ENCODE peak calls at places on chromosomes 6 and 20, in six cellular contexts. A, G, V, M, N and Z are unnamed samples.

GRCh38 chr6:37127961-37128862 is 41.7 kb upstream of the PIM1 start:
- DNase-seq in A (no peak), G (peak), V (peak), M (no peak), N (peak), Z (peak)

GRCh38 chr6:115064680-115065079 is 721.9 kb upstream of the HS3ST5 start:
- DNase-seq in A (no peak), G (no peak), V (no peak), M (no peak), N (no peak), Z (no peak)

GRCh38 chr20:5910192-5910591 is 40.1 kb downstream of the TRMT6 start:
- DNase-seq in A (no peak), G (no peak), V (no peak), M (no peak), N (no peak), Z (no peak)

GRCh38 chr6:142372348-142372747 is 70.5 kb downstream of the ADGRG6 start:
- DNase-seq in A (no peak), G (peak), V (no peak), M (no peak), N (peak), Z (no peak)

GRCh38 chr20:49276201-49276894 is 1.5 kb downstream of the ZNFX1 start:
- DNase-seq in A (peak), G (peak), V (peak), M (no peak), N (peak), Z (no peak)

GRCh38 chr20:19047040-19047950 is 165.1 kb upstream of the SLC24A3 start:
- DNase-seq in A (peak), G (no peak), V (no peak), M (peak), N (no peak), Z (peak)

GRCh38 chr6:34585512-34586045 is 29.4 kb upstream of the SPDEF start:
- DNase-seq in A (no peak), G (peak), V (peak), M (peak), N (peak), Z (no peak)

GRCh38 chr20:43243672-43244269 is 54.1 kb upstream of the PTPRT start:
- DNase-seq in A (no peak), G (no peak), V (no peak), M (no peak), N (peak), Z (no peak)

GRCh38 chr6:43937236-43938177 is 167.5 kb downstream of the VEGFA start:
- DNase-seq in A (no peak), G (no peak), V (no peak), M (no peak), N (no peak), Z (peak)

GRCh38 chr6:139603554-139603953 is 229.1 kb upstream of the CITED2 start:
- DNase-seq in A (no peak), G (no peak), V (no peak), M (no peak), N (no peak), Z (no peak)

GRCh38 chr6:152160346-152160745 is 352.9 kb downstream of the ESR1 start:
- DNase-seq in A (no peak), G (no peak), V (no peak), M (no peak), N (no peak), Z (no peak)

GRCh38 chr20:17589161-17589834 is 19.4 kb downstream of the DSTN start:
- DNase-seq in A (no peak), G (no peak), V (peak), M (no peak), N (no peak), Z (no peak)

GRCh38 chr6:32431142-32431541 is 8.5 kb upstream of the HLA-DRA start:
- DNase-seq in A (no peak), G (no peak), V (no peak), M (no peak), N (no peak), Z (no peak)

GRCh38 chr6:29507319-29507718 is 19.6 kb upstream of the MAS1L start:
- DNase-seq in A (no peak), G (no peak), V (no peak), M (no peak), N (no peak), Z (no peak)

GRCh38 chr6:163533443-163533842 is 118.9 kb downstream of the QKI start:
- DNase-seq in A (no peak), G (peak), V (peak), M (no peak), N (peak), Z (no peak)

GRCh38 chr6:36685926-36686667 is 7.6 kb downstream of the CDKN1A start:
- DNase-seq in A (peak), G (no peak), V (no peak), M (peak), N (no peak), Z (peak)

GRCh38 chr20:13147971-13148370 is 73.1 kb upstream of the ISM1 start:
- DNase-seq in A (no peak), G (no peak), V (peak), M (no peak), N (no peak), Z (no peak)

GRCh38 chr20:52302736-52303135 is 111.2 kb upstream of the ZFP64 start:
- DNase-seq in A (no peak), G (no peak), V (no peak), M (no peak), N (no peak), Z (no peak)

GRCh38 chr20:2653511-2654383 is 1.3 kb downstream of the NOP56 start:
- DNase-seq in A (no peak), G (no peak), V (no peak), M (no peak), N (no peak), Z (no peak)

GRCh38 chr20:32537657-32538525 is 47.2 kb downstream of the NOL4L start:
- DNase-seq in A (no peak), G (no peak), V (no peak), M (no peak), N (no peak), Z (no peak)

GRCh38 chr20:36887779-36888133 is 11.8 kb downstream of the TLDC2 start:
- DNase-seq in A (no peak), G (no peak), V (peak), M (no peak), N (peak), Z (no peak)

GRCh38 chr6:16872543-16873230 is 111.4 kb upstream of the ATXN1 start:
- DNase-seq in A (no peak), G (no peak), V (peak), M (no peak), N (no peak), Z (no peak)

GRCh38 chr6:148082721-148083120 is 259.9 kb upstream of the SASH1 start:
- DNase-seq in A (no peak), G (no peak), V (peak), M (no peak), N (no peak), Z (no peak)

GRCh38 chr6:81293896-81294295 is 458.6 kb downstream of the TENT5A start:
- DNase-seq in A (no peak), G (no peak), V (no peak), M (no peak), N (no peak), Z (no peak)

GRCh38 chr6:107132330-107132954 is 17.1 kb upstream of the BEND3 start:
- DNase-seq in A (peak), G (peak), V (peak), M (no peak), N (peak), Z (no peak)

GRCh38 chr6:166903500-166903899 is 52.9 kb downstream of the RNASET2 start:
- DNase-seq in A (no peak), G (no peak), V (no peak), M (no peak), N (no peak), Z (no peak)

DNA sequence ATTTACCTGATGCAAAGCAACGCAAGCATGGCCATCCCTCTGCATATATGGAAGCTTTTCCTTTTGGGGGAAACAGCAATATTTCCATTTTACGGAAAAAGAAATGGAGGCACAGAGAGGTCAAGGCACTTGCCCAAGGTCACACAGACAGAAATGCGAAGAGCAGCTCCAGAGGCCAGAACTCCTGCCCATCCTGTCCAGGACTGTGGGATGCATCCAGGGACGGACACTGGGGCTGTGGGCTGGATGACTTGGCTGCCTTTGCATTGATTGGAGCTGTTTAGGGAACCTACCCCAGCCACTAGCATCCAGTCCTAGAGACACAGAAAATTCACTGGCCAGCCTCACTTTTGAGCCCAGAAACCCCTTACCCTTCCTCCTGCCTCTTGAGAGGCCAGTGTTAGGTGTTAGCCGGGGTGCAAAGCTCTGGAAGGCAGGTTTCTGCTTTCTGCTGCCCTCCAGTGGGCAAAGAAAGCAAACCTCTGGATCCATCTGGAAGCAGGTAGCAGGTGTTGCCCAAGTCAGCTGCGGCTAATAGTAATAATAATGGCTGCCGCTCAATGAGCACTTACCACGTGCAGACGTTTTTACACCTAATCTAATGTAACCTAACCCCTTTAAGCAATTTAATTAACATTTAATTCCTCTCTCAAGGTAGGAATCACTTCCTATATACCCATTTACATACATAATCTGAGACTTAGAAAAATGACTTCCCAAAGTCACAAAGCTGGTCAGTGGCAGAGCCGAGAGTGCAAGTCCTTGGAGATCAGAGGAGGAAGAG is 31.7 kb upstream of the CCN5 start:
- DNase-seq in A (no peak), G (peak), V (peak), M (no peak), N (peak), Z (peak)
- TF ChIP-seq CTCF in A (peak), G (peak), V (peak), M (peak), N (peak), Z (peak)

DNA sequence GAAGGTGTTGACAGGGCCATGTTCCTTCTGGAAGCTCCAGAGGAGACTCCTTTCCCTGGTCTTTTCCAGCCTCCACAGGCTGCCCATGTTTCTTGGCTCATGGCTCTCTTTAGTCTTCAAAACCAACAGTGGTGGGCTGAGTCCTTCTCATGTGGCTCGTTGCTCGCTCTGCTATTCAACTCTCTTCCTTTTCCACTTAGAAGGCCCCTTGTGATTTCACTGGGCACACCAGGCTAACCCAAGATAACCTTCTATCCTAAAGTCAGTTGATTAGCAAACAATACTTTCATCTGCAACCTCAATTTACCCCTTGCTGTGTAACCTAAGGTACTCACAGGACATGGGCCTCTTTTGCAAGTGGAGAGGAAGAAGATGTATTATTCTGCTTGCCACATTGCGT is 79.6 kb downstream of the UTRN start:
- DNase-seq in A (no peak), G (no peak), V (no peak), M (no peak), N (no peak), Z (no peak)
- H3K4me3 ChIP-seq in A (no peak), G (no peak), V (no peak), M (no peak), N (no peak), Z (no peak)

GRCh38 chr6:98020222-98020621 is 737.2 kb upstream of the MMS22L start:
- DNase-seq in A (no peak), G (no peak), V (no peak), M (no peak), N (no peak), Z (no peak)

GRCh38 chr6:98016565-98016964 is 733.5 kb upstream of the MMS22L start:
- DNase-seq in A (no peak), G (no peak), V (no peak), M (no peak), N (no peak), Z (no peak)

GRCh38 chr6:98014791-98015201 is 731.8 kb upstream of the MMS22L start:
- DNase-seq in A (no peak), G (no peak), V (no peak), M (no peak), N (no peak), Z (no peak)
- TF ChIP-seq CTCF in A (no peak), G (no peak), V (no peak), M (no peak), N (no peak), Z (no peak)

GRCh38 chr6:150142304-150142656 is 564 bp upstream of the PPP1R14C start:
- DNase-seq in A (no peak), G (peak), V (peak), M (no peak), N (peak), Z (no peak)
- H3K4me3 ChIP-seq in A (peak), G (no peak), V (peak), M (peak), N (peak), Z (peak)

DNA sequence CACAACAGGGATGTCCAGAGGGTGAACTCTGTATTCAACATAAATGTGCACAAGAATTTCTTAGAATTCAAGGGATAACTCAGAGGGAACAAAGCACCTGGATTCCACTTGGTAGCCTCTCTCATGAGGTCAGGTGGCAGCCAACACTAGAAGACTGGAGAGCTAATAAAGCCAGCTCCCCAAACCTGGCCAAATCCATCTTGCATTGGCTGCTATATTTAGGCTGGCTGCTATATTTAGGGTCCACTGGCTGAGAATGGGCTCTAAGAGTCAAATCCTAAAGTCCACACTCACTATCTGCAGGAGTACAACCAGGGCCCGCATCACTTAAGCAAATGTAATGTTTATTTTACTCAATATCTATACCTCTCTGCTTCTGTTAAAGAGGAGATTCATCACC is 20.0 kb downstream of the TBC1D7 start:
- DNase-seq in A (no peak), G (no peak), V (no peak), M (no peak), N (no peak), Z (no peak)
- TF ChIP-seq CTCF in A (no peak), G (no peak), V (no peak), M (no peak), N (no peak), Z (no peak)

GRCh38 chr6:26743941-26744699 is 84.6 kb upstream of the ZNF322 start:
- DNase-seq in A (no peak), G (no peak), V (peak), M (no peak), N (no peak), Z (no peak)
- H3K4me3 ChIP-seq in A (no peak), G (peak), V (peak), M (no peak), N (no peak), Z (no peak)

GRCh38 chr6:39339111-39339510 is 16.6 kb upstream of the KCNK16 start:
- DNase-seq in A (no peak), G (no peak), V (no peak), M (no peak), N (no peak), Z (no peak)

GRCh38 chr6:39334039-39334438 is 11.5 kb upstream of the KCNK16 start:
- DNase-seq in A (no peak), G (no peak), V (no peak), M (no peak), N (no peak), Z (no peak)

GRCh38 chr6:39333626-39334025 is 11.1 kb upstream of the KCNK16 start:
- DNase-seq in A (peak), G (no peak), V (no peak), M (no peak), N (no peak), Z (no peak)

GRCh38 chr6:39338406-39338805 is 15.9 kb upstream of the KCNK16 start:
- DNase-seq in A (no peak), G (no peak), V (no peak), M (no peak), N (no peak), Z (no peak)

DNA sequence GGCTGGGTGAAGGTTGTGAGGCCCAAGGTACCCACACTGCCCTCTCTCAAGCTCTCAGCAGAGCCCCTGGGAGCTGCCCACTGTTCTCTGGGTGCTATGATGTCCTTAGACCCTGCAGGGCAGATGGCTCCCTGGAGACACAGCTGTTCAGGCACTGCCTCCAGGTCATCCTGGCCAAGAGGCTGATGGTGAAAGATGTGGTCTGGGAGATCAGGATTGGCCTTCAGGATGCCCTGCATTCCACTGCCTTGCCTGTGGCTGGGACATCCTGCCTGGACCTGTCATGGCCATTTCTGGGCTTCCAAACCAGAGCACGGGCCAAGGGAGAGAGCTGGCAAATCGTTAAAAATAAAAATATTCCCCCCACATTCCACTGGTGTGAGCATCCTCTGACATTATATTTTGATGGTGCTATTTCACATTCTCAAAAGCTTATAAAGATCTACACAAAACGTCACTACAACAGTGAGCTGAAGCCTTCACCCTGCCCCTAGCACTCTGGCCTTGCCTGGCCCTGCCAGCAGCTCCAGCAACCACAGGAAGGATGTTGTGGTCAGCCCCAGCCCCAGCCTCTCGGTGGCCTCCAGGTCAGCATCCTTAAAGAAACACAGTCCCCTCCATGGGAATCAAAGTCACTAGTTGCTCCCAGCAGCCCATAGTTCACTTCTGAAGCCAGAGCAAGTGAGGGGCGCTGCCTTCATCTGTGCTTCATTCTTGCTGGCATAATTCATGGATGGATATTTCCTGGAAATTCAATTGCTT is 13.5 kb upstream of the KCNK16 start:
- DNase-seq in A (no peak), G (no peak), V (peak), M (no peak), N (no peak), Z (no peak)
- TF ChIP-seq CTCF in A (no peak), G (no peak), V (no peak), M (no peak), N (no peak), Z (no peak)